ENCODE peak calls at places on chromosomes 12 and 14, in four cellular contexts. A is K562, Y is HepG2, N is H1. V is an unnamed sample.

GRCh38 chr12:62581288-62582064 is 114.8 kb downstream of the MON2 start:
- DNase-seq in Y (peak), A (peak), N (no peak), V (peak)

GRCh38 chr12:452667-453210 is 7.0 kb upstream of the B4GALNT3 start:
- DNase-seq in Y (no peak), N (no peak), A (no peak), V (no peak)

GRCh38 chr12:49809369-49810158 is 18.6 kb downstream of the NCKAP5L start:
- DNase-seq in A (no peak), N (no peak), Y (no peak), V (no peak)

GRCh38 chr14:55699131-55700057 is 119.4 kb downstream of the KTN1 start:
- DNase-seq in Y (peak), A (no peak), N (peak), V (no peak)

GRCh38 chr12:95882080-95882479 is 23.3 kb downstream of the SNRPF start:
- DNase-seq in Y (no peak), A (no peak), N (no peak), V (no peak)

GRCh38 chr12:110246690-110247339 is 34.2 kb upstream of the ATP2A2 start:
- DNase-seq in Y (no peak), A (no peak), N (no peak), V (no peak)

GRCh38 chr14:106268013-106268727 is 741.8 kb downstream of the TMEM121 start:
- DNase-seq in Y (no peak), A (peak), N (no peak), V (no peak)

GRCh38 chr12:133010657-133011297 is 24.6 kb downstream of the ZNF26 start:
- DNase-seq in A (no peak), N (no peak), Y (no peak), V (no peak)

GRCh38 chr12:120190985-120191480 is 3.5 kb downstream of the GCN1 start:
- DNase-seq in A (no peak), Y (no peak), N (no peak), V (no peak)

GRCh38 chr12:20463920-20464524 is 95.7 kb downstream of the PDE3A start:
- DNase-seq in A (peak), Y (peak), N (no peak), V (no peak)

GRCh38 chr14:92486881-92487280 is 26.7 kb upstream of the RIN3 start:
- DNase-seq in Y (no peak), N (no peak), A (no peak), V (no peak)

GRCh38 chr12:50542448-50542847 is 37.7 kb downstream of the DIP2B start:
- DNase-seq in Y (no peak), N (no peak), A (no peak), V (peak)

GRCh38 chr14:75418779-75419768 is 8.7 kb upstream of the JDP2 start:
- DNase-seq in A (peak), Y (no peak), N (peak), V (peak)

GRCh38 chr14:95886366-95886765 is 9.7 kb downstream of the TUNAR start:
- DNase-seq in A (no peak), Y (no peak), N (no peak), V (no peak)

GRCh38 chr12:68264175-68264863 is 10.9 kb upstream of the IL22 start:
- DNase-seq in N (no peak), Y (no peak), A (no peak), V (no peak)

GRCh38 chr14:49893309-49894213 is 679 bp downstream of the ARF6 start:
- DNase-seq in Y (no peak), A (peak), N (no peak), V (no peak)

GRCh38 chr14:96754845-96755184 is 42.4 kb upstream of the VRK1 start:
- DNase-seq in A (no peak), Y (no peak), N (no peak), V (no peak)

GRCh38 chr14:23910081-23910875 is 43.3 kb upstream of the DHRS4 start:
- DNase-seq in N (peak), Y (peak), A (peak), V (peak)

GRCh38 chr14:93369393-93370266 is 22.6 kb downstream of the COX8C start:
- DNase-seq in Y (no peak), N (no peak), A (no peak), V (no peak)

GRCh38 chr14:100339757-100340453 is 16.8 kb downstream of the SLC25A47 start:
- DNase-seq in N (no peak), A (no peak), Y (no peak), V (no peak)

GRCh38 chr12:95820096-95820703 is 29.6 kb upstream of the NTN4 start:
- DNase-seq in A (peak), N (no peak), Y (peak), V (peak)

GRCh38 chr12:106960443-106960842 is 4.7 kb downstream of the TMEM263 start:
- DNase-seq in Y (no peak), A (no peak), N (no peak), V (no peak)

GRCh38 chr12:50024227-50024626 is 1.1 kb downstream of the RACGAP1 start:
- DNase-seq in N (no peak), A (no peak), Y (no peak), V (no peak)

GRCh38 chr14:32364941-32365340 is 35.8 kb downstream of the AKAP6 start:
- DNase-seq in A (no peak), N (no peak), Y (no peak), V (no peak)

GRCh38 chr12:102427542-102427923 is 52.8 kb downstream of the IGF1 start:
- DNase-seq in N (no peak), A (peak), Y (no peak), V (no peak)

GRCh38 chr14:100440207-100440631 is 117.1 kb downstream of the SLC25A47 start:
- DNase-seq in A (peak), Y (peak), N (peak), V (no peak)

GRCh38 chr12:7512528-7512927 is 9.0 kb upstream of the CD163 start:
- DNase-seq in N (no peak), Y (peak), A (peak), V (peak)

GRCh38 chr12:122740351-122740750 is 9.7 kb upstream of the HCAR1 start:
- DNase-seq in A (peak), Y (no peak), N (no peak), V (no peak)

GRCh38 chr14:97198813-97199212 is 401.6 kb downstream of the VRK1 start:
- DNase-seq in N (no peak), Y (no peak), A (peak), V (no peak)

GRCh38 chr14:52792097-52792415 is 649 bp upstream of the GNPNAT1 start:
- DNase-seq in N (no peak), Y (no peak), A (no peak), V (no peak)

GRCh38 chr14:68167019-68167716 is 347.6 kb downstream of the RAD51B start:
- DNase-seq in A (no peak), Y (no peak), N (no peak), V (no peak)

GRCh38 chr12:69671597-69671996 is 27.5 kb downstream of the BEST3 start:
- DNase-seq in A (peak), Y (no peak), N (no peak), V (no peak)

GRCh38 chr14:46818147-46818546 is 166.6 kb upstream of the RPL10L start:
- DNase-seq in A (no peak), Y (no peak), N (peak), V (no peak)

GRCh38 chr12:1391722-1392121 is 202.7 kb downstream of the FBXL14 start:
- DNase-seq in Y (no peak), A (no peak), N (no peak), V (peak)

GRCh38 chr12:59500335-59500734 is 95.5 kb upstream of the SLC16A7 start:
- DNase-seq in Y (no peak), N (no peak), A (no peak), V (no peak)

GRCh38 chr12:86256169-86256568 is at the start of gene MGAT4C:
- DNase-seq in N (no peak), Y (no peak), A (no peak), V (no peak)

GRCh38 chr12:130145731-130146130 is 16.5 kb upstream of the FZD10 start:
- DNase-seq in A (no peak), N (no peak), Y (no peak), V (no peak)

GRCh38 chr14:56297449-56297848 is 179.2 kb downstream of the PELI2 start:
- DNase-seq in N (no peak), Y (no peak), A (no peak), V (no peak)

GRCh38 chr12:84757978-84758377 is 154.6 kb downstream of the SLC6A15 start:
- DNase-seq in Y (no peak), A (no peak), N (no peak), V (no peak)
- TF ChIP-seq FOSL1 in Y (no peak), A (no peak), N (no peak), V (no peak)

GRCh38 chr12:124333724-124334123 is 38.8 kb downstream of the RFLNA start:
- DNase-seq in N (no peak), A (no peak), Y (no peak), V (no peak)

GRCh38 chr12:124332900-124333299 is 38.0 kb downstream of the RFLNA start:
- DNase-seq in Y (no peak), A (no peak), N (no peak), V (no peak)

GRCh38 chr12:124334266-124334665 is 39.4 kb downstream of the RFLNA start:
- DNase-seq in A (no peak), Y (no peak), N (no peak), V (no peak)

GRCh38 chr12:124334976-124335375 is 40.1 kb downstream of the RFLNA start:
- DNase-seq in A (no peak), Y (no peak), N (no peak), V (no peak)

DNA sequence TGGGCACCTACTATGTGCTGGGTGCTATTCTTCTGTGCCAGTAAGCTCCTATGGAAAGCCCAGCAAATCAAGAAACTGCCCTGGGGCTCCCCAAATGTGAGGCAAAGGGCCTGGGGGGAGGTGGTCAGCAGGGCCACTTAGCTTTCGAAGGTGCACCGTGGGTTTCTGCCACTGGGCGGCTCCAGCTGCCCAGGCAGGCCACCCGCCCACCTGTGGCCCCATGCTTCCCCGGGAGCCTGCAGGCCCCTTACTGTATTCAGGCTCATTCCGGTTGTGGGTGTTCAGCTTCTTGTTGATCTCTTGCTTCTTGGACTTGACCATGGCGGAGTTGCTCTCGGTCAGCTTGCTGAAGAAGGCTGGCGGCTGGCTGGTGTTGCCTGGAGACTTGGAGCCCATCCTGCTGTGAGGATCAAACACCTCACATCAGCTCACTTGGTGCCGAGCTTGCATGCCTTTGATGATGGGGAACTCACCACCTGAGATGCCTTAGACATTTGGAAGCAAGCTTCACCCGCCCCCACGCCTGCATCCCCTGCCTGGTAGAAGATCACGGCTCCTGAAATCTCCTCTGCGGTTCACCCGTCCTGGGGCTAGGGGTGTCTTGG is 37.3 kb downstream of the RFLNA start:
- DNase-seq in N (no peak), Y (no peak), A (peak), V (no peak)
- TF ChIP-seq FOSL1 in N (no peak), Y (no peak), A (no peak), V (no peak)

DNA sequence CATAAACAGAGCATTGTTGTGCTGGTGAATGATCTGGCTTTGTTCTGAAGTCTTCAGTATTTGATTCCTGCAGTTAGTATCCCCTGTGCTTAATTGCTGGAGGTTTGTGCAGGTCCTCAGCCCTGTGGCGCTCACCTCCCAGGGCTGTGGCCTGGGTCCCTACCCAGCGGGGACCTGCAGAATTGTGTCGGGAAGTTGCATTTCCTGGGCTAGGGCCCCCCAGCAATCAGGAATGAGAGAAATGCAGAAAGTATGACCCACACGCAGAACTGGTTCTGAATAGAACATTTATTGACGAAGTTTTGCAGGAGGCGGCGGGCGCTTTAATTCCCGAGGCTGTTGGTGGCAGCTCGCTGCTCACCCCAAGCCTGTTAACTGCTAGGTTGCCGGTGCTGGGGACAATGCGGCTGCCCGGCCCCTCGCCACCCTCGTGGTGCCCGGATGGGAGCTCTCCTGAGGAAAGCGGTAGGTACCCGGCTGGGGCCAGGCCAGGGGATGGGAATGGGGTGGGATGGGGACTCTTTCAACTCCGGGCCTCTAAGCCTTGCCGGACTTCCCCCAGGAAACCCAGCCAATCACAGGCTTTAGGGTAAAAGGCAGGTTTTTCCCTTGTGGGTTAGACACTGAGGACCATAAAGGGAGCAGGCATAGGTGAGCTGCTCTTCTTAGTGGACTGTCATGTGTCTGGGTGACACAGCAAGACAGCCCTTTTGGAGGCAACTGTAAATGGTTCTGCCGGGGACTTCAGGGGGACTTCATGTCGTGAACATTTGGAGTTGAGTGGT is 11.6 kb downstream of the PLEKHG3 start:
- DNase-seq in A (no peak), N (no peak), Y (no peak), V (no peak)
- TF ChIP-seq FOSL1 in A (no peak), N (no peak), Y (no peak), V (no peak)

GRCh38 chr12:53985900-53986685 is 1.1 kb downstream of the HOXC10 start:
- DNase-seq in N (no peak), A (no peak), Y (no peak), V (no peak)
- TF ChIP-seq FOSL1 in N (no peak), A (no peak), Y (no peak), V (no peak)